ENCODE peak calls at places on chromosomes 3 and 15, in nine cellular contexts. I, U, N, F, R, M, T, Z and A are unnamed samples.
A peak's percentile ranks its signal among the peaks of the same experiment; 100 is the strongest.

GRCh38 chr15:38622908-38623307 is 58.3 kb upstream of the RASGRP1 start:
- DNase-seq in I (no peak), U (no peak), N (no peak), F (no peak), R (no peak), M (no peak), T (no peak), Z (no peak), A (no peak)

GRCh38 chr3:152019516-152019915 is 146.1 kb downstream of the SUCNR1 start:
- DNase-seq in I (no peak), U (no peak), N (no peak), F (peak; percentile 24), R (no peak), M (no peak), T (no peak), Z (no peak), A (no peak)

GRCh38 chr3:69541059-69541471 is 155.2 kb upstream of the FRMD4B start:
- DNase-seq in I (no peak), U (no peak), N (peak; percentile 21), F (no peak), R (no peak), M (no peak), T (no peak), Z (peak; percentile 31), A (no peak)

GRCh38 chr15:38554354-38554753 is 10.3 kb downstream of the RASGRP1 start:
- DNase-seq in I (no peak), U (peak; percentile 20), N (no peak), F (no peak), R (no peak), M (no peak), T (no peak), Z (no peak), A (no peak)

GRCh38 chr3:57755368-57756021 is 614 bp upstream of the SLMAP start:
- DNase-seq in I (peak; percentile 49), U (peak; percentile 80), N (peak; percentile 39), F (peak; percentile 80), R (peak; percentile 51), M (no peak), T (peak; percentile 68), Z (peak; percentile 28), A (no peak)

GRCh38 chr15:55256281-55257013 is 33.2 kb downstream of the RAB27A start:
- DNase-seq in I (no peak), U (no peak), N (no peak), F (peak; percentile 49), R (no peak), M (no peak), T (no peak), Z (no peak), A (no peak)

GRCh38 chr3:16448691-16449090 is 64.8 kb downstream of the RFTN1 start:
- DNase-seq in I (peak; percentile 69), U (peak; percentile 62), N (no peak), F (peak; percentile 97), R (no peak), M (peak; percentile 93), T (peak; percentile 54), Z (no peak), A (peak; percentile 83)

GRCh38 chr3:177618873-177619771 is 421.8 kb upstream of the TBL1XR1 start:
- DNase-seq in I (no peak), U (no peak), N (no peak), F (peak; percentile 85), R (no peak), M (no peak), T (no peak), Z (no peak), A (peak; percentile 93)

GRCh38 chr15:99558571-99558970 is 7.2 kb upstream of the MEF2A start:
- DNase-seq in I (no peak), U (no peak), N (no peak), F (peak; percentile 64), R (no peak), M (no peak), T (no peak), Z (no peak), A (no peak)

GRCh38 chr15:33104276-33104675 is 90.2 kb downstream of the FMN1 start:
- DNase-seq in I (no peak), U (no peak), N (no peak), F (peak; percentile 90), R (no peak), M (no peak), T (peak; percentile 19), Z (no peak), A (peak; percentile 45)

GRCh38 chr15:90932660-90932991 is 277 bp upstream of the HDDC3 start:
- DNase-seq in I (no peak), U (no peak), N (no peak), F (no peak), R (no peak), M (no peak), T (no peak), Z (no peak), A (no peak)
- TF ChIP-seq CTCF in I (peak; percentile 49), U (no peak), N (no peak), F (no peak), R (no peak), M (no peak), T (no peak), Z (peak; percentile 5), A (no peak)

GRCh38 chr3:194054540-194054939 is 81.4 kb upstream of the HES1 start:
- DNase-seq in I (no peak), U (no peak), N (no peak), F (no peak), R (no peak), M (no peak), T (no peak), Z (no peak), A (no peak)

GRCh38 chr3:194057570-194058188 is 78.3 kb upstream of the HES1 start:
- DNase-seq in I (no peak), U (no peak), N (no peak), F (no peak), R (no peak), M (no peak), T (no peak), Z (no peak), A (no peak)

GRCh38 chr3:194053136-194053535 is 82.8 kb upstream of the HES1 start:
- DNase-seq in I (no peak), U (no peak), N (no peak), F (no peak), R (no peak), M (no peak), T (no peak), Z (no peak), A (no peak)

GRCh38 chr3:194056731-194057415 is 79.1 kb upstream of the HES1 start:
- DNase-seq in I (no peak), U (no peak), N (no peak), F (no peak), R (no peak), M (no peak), T (no peak), Z (no peak), A (no peak)

GRCh38 chr3:194054941-194055340 is 81.0 kb upstream of the HES1 start:
- DNase-seq in I (no peak), U (no peak), N (no peak), F (no peak), R (no peak), M (no peak), T (no peak), Z (no peak), A (no peak)
- TF ChIP-seq CTCF in I (no peak), U (no peak), N (no peak), F (no peak), R (no peak), M (no peak), T (no peak), Z (no peak), A (no peak)

GRCh38 chr3:9915252-9916141 is 1.4 kb upstream of the IL17RC start:
- DNase-seq in I (peak; percentile 68), U (peak; percentile 76), N (peak; percentile 73), F (peak; percentile 88), R (no peak), M (peak; percentile 89), T (no peak), Z (peak; percentile 72), A (no peak)
- TF ChIP-seq CTCF in I (peak; percentile 52), U (peak; percentile 28), N (peak; percentile 54), F (peak; percentile 45), R (no peak), M (no peak), T (no peak), Z (no peak), A (peak; percentile 47)

GRCh38 chr15:101121511-101122090 is 130.2 kb downstream of the CHSY1 start:
- DNase-seq in I (peak; percentile 51), U (peak; percentile 67), N (peak; percentile 75), F (peak; percentile 79), R (peak; percentile 62), M (peak; percentile 87), T (no peak), Z (peak; percentile 69), A (peak; percentile 37)
- TF ChIP-seq CTCF in I (peak; percentile 49), U (peak; percentile 13), N (peak; percentile 46), F (peak; percentile 42), R (peak; percentile 65), M (no peak), T (no peak), Z (no peak), A (peak; percentile 55)

GRCh38 chr15:48565560-48566482 is 79.7 kb downstream of the FBN1 start:
- DNase-seq in I (no peak), U (no peak), N (no peak), F (peak; percentile 95), R (no peak), M (no peak), T (no peak), Z (no peak), A (peak; percentile 65)
- TF ChIP-seq CTCF in I (no peak), U (no peak), N (no peak), F (no peak), R (no peak), M (no peak), T (no peak), Z (no peak), A (no peak)

GRCh38 chr3:14371573-14372474 is 30.6 kb upstream of the SLC6A6 start:
- DNase-seq in I (no peak), U (peak; percentile 64), N (peak; percentile 96), F (peak; percentile 76), R (peak; percentile 93), M (peak; percentile 82), T (peak; percentile 88), Z (no peak), A (peak; percentile 12)
- TF ChIP-seq CTCF in I (no peak), U (no peak), N (peak; percentile 11), F (no peak), R (peak; percentile 13), M (no peak), T (peak; percentile 22), Z (no peak), A (no peak)

GRCh38 chr15:78506971-78507830 is at the start of gene HYKK:
- DNase-seq in I (peak; percentile 92), U (peak; percentile 95), N (peak; percentile 97), F (peak; percentile 98), R (peak; percentile 98), M (peak; percentile 97), T (peak; percentile 94), Z (peak; percentile 93), A (peak; percentile 88)
- TF ChIP-seq CTCF in I (peak; percentile 24), U (no peak), N (no peak), F (no peak), R (peak; percentile 15), M (peak; percentile 18), T (no peak), Z (no peak), A (no peak)

GRCh38 chr3:150546226-150547044 is at the start of the genes EIF2A and SERP1:
- DNase-seq in I (peak; percentile 99), U (peak; percentile 98), N (peak; percentile 99), F (peak; percentile 100), R (peak; percentile 95), M (peak; percentile 99), T (peak; percentile 98), Z (peak; percentile 98), A (peak; percentile 97)
- TF ChIP-seq CTCF in I (peak; percentile 49), U (no peak), N (no peak), F (no peak), R (no peak), M (no peak), T (no peak), Z (no peak), A (no peak)